ENCODE peak calls at places on chromosomes 6 and 20, in seven cellular contexts. U is A549, C is IMR-90, G is GM12878, I is HepG2, X is H1, L is K562. J is an unnamed sample.

GRCh38 chr6:157326979-157327378 is 3.7 kb upstream of the TMEM242 start:
- DNase-seq in U (no peak), C (peak), G (no peak), I (peak), X (no peak), L (no peak), J (no peak)

GRCh38 chr20:32626859-32627636 is 41.9 kb upstream of the NOL4L start:
- DNase-seq in U (no peak), C (no peak), G (no peak), I (no peak), X (no peak), L (no peak), J (no peak)

GRCh38 chr6:44676826-44677433 is 289.4 kb downstream of the CDC5L start:
- DNase-seq in U (no peak), C (no peak), G (no peak), I (no peak), X (no peak), L (no peak), J (no peak)

GRCh38 chr6:25142506-25142905 is 136.7 kb upstream of the CARMIL1 start:
- DNase-seq in U (no peak), C (no peak), G (no peak), I (no peak), X (no peak), L (no peak), J (no peak)

GRCh38 chr20:4443016-4443415 is 278.7 kb upstream of the PRND start:
- DNase-seq in U (no peak), C (no peak), G (no peak), I (no peak), X (no peak), L (no peak), J (no peak)

GRCh38 chr6:20238688-20239587 is 26.7 kb upstream of the MBOAT1 start:
- DNase-seq in U (no peak), C (no peak), G (no peak), I (no peak), X (no peak), L (no peak), J (no peak)

GRCh38 chr6:80437186-80437585 is 330.7 kb downstream of the BCKDHB start:
- DNase-seq in U (no peak), C (peak), G (no peak), I (no peak), X (no peak), L (no peak), J (no peak)

GRCh38 chr6:68343901-68344300 is 291.2 kb upstream of the ADGRB3 start:
- DNase-seq in U (peak), C (peak), G (no peak), I (peak), X (peak), L (peak), J (no peak)

GRCh38 chr6:27795697-27796494 is 116.3 kb downstream of the OR2B2 start:
- DNase-seq in U (peak), C (peak), G (peak), I (peak), X (peak), L (peak), J (peak)

GRCh38 chr6:68732423-68732822 is 97.3 kb downstream of the ADGRB3 start:
- DNase-seq in U (no peak), C (no peak), G (no peak), I (no peak), X (no peak), L (no peak), J (no peak)

GRCh38 chr20:50595988-50596693 is 86.0 kb downstream of the PTPN1 start:
- DNase-seq in U (no peak), C (peak), G (no peak), I (no peak), X (no peak), L (no peak), J (no peak)

GRCh38 chr6:41093729-41094128 is 21.0 kb downstream of the NFYA start:
- DNase-seq in U (no peak), C (peak), G (no peak), I (no peak), X (no peak), L (no peak), J (no peak)

GRCh38 chr20:20358801-20359200 is 9.1 kb upstream of the INSM1 start:
- DNase-seq in U (no peak), C (no peak), G (no peak), I (no peak), X (no peak), L (no peak), J (no peak)

GRCh38 chr6:33206864-33207568 is 1.3 kb upstream of the RING1 start:
- DNase-seq in U (no peak), C (peak), G (no peak), I (no peak), X (no peak), L (no peak), J (no peak)

GRCh38 chr6:112503210-112503609 is 156.1 kb downstream of the RFPL4B start:
- DNase-seq in U (no peak), C (no peak), G (no peak), I (no peak), X (no peak), L (no peak), J (no peak)

GRCh38 chr20:4904127-4904860 is 97.0 kb downstream of the SLC23A2 start:
- DNase-seq in U (no peak), C (no peak), G (no peak), I (no peak), X (no peak), L (no peak), J (no peak)

GRCh38 chr6:139173172-139173571 is 38.3 kb downstream of the HECA start:
- DNase-seq in U (no peak), C (peak), G (no peak), I (no peak), X (no peak), L (no peak), J (no peak)

GRCh38 chr6:154249499-154250298 is 106.9 kb downstream of the IPCEF1 start:
- DNase-seq in U (no peak), C (no peak), G (peak), I (no peak), X (no peak), L (no peak), J (no peak)

GRCh38 chr20:32231847-32232246 is 24.2 kb downstream of the POFUT1 start:
- DNase-seq in U (no peak), C (peak), G (no peak), I (no peak), X (no peak), L (no peak), J (no peak)

GRCh38 chr6:138349891-138350290 is 27.8 kb upstream of the SMIM28 start:
- DNase-seq in U (no peak), C (no peak), G (no peak), I (no peak), X (no peak), L (no peak), J (no peak)

GRCh38 chr6:155328074-155328538 is 13.8 kb upstream of the TFB1M start:
- DNase-seq in U (no peak), C (no peak), G (no peak), I (no peak), X (no peak), L (no peak), J (no peak)

GRCh38 chr20:50980851-50981713 is 22.5 kb downstream of the MOCS3 start:
- DNase-seq in U (peak), C (peak), G (peak), I (peak), X (peak), L (peak), J (peak)

GRCh38 chr6:16432075-16433032 is 194.0 kb downstream of the GMPR start:
- DNase-seq in U (no peak), C (peak), G (peak), I (no peak), X (no peak), L (no peak), J (no peak)

GRCh38 chr20:45366192-45366591 is 3.2 kb downstream of the SYS1 start:
- DNase-seq in U (no peak), C (no peak), G (no peak), I (no peak), X (no peak), L (no peak), J (no peak)

GRCh38 chr6:105273589-105273988 is 93.8 kb upstream of the POPDC3 start:
- DNase-seq in U (no peak), C (no peak), G (no peak), I (no peak), X (no peak), L (no peak), J (no peak)

GRCh38 chr6:152727507-152727906 is 23.1 kb upstream of the VIP start:
- DNase-seq in U (no peak), C (no peak), G (no peak), I (no peak), X (no peak), L (no peak), J (no peak)

GRCh38 chr6:167665698-167666380 is 160.9 kb upstream of the AFDN start:
- DNase-seq in U (no peak), C (no peak), G (no peak), I (no peak), X (no peak), L (no peak), J (no peak)

GRCh38 chr20:15916623-15917022 is 656.6 kb downstream of the KIF16B start:
- DNase-seq in U (no peak), C (no peak), G (no peak), I (no peak), X (no peak), L (no peak), J (no peak)

GRCh38 chr6:118506071-118506638 is 41.9 kb upstream of the PLN start:
- DNase-seq in U (no peak), C (peak), G (no peak), I (no peak), X (no peak), L (peak), J (no peak)

GRCh38 chr6:25263602-25264001 is 15.6 kb upstream of the CARMIL1 start:
- DNase-seq in U (no peak), C (peak), G (no peak), I (no peak), X (no peak), L (no peak), J (no peak)

GRCh38 chr20:38658879-38659612 is 57.4 kb downstream of the ARHGAP40 start:
- DNase-seq in U (peak), C (no peak), G (no peak), I (peak), X (peak), L (peak), J (peak)

GRCh38 chr20:64091762-64092161 is 7.6 kb upstream of the LKAAEAR1 start:
- DNase-seq in U (no peak), C (no peak), G (no peak), I (no peak), X (no peak), L (no peak), J (no peak)

GRCh38 chr6:143510991-143511891 is at the start of gene FUCA2:
- DNase-seq in U (peak), C (peak), G (peak), I (peak), X (peak), L (peak), J (peak)

GRCh38 chr20:33169176-33169794 is 1.3 kb downstream of the BPIFA2 start:
- DNase-seq in U (no peak), C (no peak), G (no peak), I (peak), X (peak), L (peak), J (no peak)

GRCh38 chr6:144160452-144160851 is 10.1 kb downstream of the STX11 start:
- DNase-seq in U (no peak), C (no peak), G (no peak), I (no peak), X (no peak), L (no peak), J (no peak)

GRCh38 chr20:20083796-20084195 is 31.5 kb downstream of the CFAP61 start:
- DNase-seq in U (peak), C (peak), G (peak), I (peak), X (no peak), L (peak), J (peak)

GRCh38 chr20:54706581-54706980 is 231.2 kb downstream of the DOK5 start:
- DNase-seq in U (no peak), C (no peak), G (no peak), I (no peak), X (no peak), L (no peak), J (no peak)

GRCh38 chr20:9838378-9839295 is at the start of gene PAK5:
- DNase-seq in U (peak), C (peak), G (no peak), I (peak), X (peak), L (no peak), J (peak)

GRCh38 chr6:26299286-26300042 is 65.5 kb upstream of the BTN3A2 start:
- DNase-seq in U (no peak), C (no peak), G (no peak), I (no peak), X (peak), L (peak), J (no peak)

DNA sequence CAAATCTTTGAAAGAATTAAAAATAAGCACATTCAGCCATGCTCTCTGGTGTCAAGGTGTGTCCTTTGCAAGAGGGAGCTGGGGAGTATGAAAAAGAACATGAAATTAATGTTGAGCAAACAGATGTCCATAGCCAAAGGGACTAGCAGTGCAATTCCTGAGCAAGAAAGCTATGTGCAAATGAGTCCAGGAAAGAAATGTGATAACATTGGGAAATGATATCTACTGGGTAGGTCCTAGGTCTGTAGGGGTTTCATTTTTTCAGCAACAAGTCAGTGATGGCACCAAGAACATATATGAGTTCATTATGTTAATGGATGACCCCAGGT is 169.9 kb upstream of the PHACTR1 start:
- DNase-seq in U (no peak), C (no peak), G (no peak), I (no peak), X (no peak), L (no peak), J (no peak)
- TF ChIP-seq CEBPB in U (no peak), C (no peak), G (no peak), I (no peak), X (no peak), L (no peak), J (no peak)

DNA sequence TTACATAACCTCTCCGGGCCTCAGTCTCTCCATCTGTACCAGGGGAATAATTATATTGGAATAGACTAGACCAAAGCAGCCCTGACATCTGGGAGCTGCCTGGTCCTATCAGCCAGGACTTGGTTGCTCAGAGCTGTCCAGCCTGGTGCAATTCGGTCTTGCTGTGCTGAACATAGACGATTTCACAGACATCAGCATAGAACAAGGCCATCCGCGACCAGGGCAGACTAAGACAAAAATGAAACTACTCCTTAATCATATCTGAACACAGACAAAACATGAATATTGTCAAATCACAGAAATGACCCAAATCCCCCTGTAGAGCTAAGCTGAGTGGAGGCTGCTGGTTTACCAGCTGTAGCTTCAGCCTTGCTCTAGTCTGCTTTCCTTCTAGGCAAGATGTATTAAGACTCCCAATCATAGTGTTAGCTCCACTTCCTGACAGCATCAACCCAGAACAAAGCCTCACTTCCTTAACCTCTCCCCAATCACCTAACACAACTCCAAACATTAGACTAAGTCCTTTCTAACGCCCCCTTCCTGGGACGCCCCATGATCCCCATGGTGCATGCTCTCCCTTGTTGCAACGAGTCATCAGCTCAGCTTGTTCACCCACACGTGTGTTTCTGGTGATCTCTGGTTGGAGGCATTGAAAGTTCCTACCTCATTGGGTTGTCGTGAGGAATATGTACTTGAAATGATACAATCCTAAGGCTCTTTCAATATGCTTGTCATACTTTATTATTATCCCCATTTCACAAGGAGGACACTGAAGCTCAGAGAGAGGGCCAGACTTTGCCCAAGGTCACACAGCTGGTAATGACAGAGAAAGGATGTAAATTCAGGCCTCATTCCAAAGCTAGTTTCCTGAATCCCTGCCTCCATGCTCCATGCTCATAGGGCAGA is 3.5 kb upstream of the MAPK13 start:
- DNase-seq in U (no peak), C (peak), G (no peak), I (peak), X (no peak), L (no peak), J (no peak)
- TF ChIP-seq CEBPB in U (no peak), C (no peak), G (no peak), I (no peak), X (no peak), L (no peak), J (no peak)

DNA sequence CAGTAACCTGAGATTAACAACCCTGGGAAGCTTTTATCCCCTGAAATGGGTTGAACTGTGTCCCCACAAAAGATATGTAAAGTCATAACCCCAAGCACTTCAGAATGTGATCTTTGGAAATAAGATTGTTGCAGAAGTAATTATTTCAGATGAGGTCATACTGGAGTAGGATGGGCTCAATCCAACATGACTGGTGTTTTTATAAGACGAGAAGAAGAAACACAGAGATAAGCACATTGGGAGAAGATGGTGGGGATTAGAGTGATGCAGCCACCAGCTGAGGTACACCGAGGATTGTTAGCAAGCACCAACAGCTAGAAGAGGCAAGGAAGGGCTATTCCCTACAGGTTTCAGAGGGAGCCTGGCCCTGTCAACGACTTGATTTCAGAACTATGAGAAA is 12.5 kb upstream of the RNF217 start:
- DNase-seq in U (no peak), C (no peak), G (no peak), I (no peak), X (no peak), L (peak), J (no peak)
- TF ChIP-seq CEBPB in U (no peak), C (no peak), G (no peak), I (no peak), X (no peak), L (no peak), J (no peak)

GRCh38 chr6:117352466-117353081 is 73.2 kb downstream of the ROS1 start:
- DNase-seq in U (peak), C (peak), G (no peak), I (peak), X (no peak), L (no peak), J (peak)
- TF ChIP-seq CEBPB in U (no peak), C (no peak), G (no peak), I (no peak), X (no peak), L (no peak), J (no peak)

DNA sequence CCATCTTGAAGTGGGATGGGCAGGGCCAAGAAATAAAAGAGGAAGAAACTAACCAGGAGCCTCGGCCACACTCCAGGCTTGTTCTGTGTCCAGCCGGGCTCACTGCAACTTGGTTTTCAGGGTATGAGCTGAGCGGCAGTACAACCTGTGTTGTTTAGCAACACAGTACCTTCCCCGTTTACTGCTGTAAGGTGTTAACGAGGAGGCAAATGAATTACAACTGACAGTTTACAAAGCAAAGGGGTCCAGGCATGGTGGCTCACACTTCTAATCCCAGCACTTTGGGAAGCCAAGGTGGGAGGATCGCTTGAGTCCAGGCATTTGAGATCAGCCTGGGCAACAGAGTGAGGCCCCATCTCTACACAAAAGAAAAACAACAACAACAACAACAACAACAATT is 481.3 kb upstream of the SULF2 start:
- DNase-seq in U (no peak), C (no peak), G (no peak), I (no peak), X (no peak), L (no peak), J (no peak)
- TF ChIP-seq CEBPB in U (no peak), C (no peak), G (no peak), I (no peak), X (no peak), L (no peak), J (no peak)

GRCh38 chr6:76052314-76052713 is 20.1 kb downstream of the IMPG1 start:
- DNase-seq in U (no peak), C (no peak), G (no peak), I (no peak), X (no peak), L (no peak), J (no peak)
- TF ChIP-seq CEBPB in U (no peak), C (no peak), G (no peak), I (no peak), X (no peak), L (no peak), J (no peak)

DNA sequence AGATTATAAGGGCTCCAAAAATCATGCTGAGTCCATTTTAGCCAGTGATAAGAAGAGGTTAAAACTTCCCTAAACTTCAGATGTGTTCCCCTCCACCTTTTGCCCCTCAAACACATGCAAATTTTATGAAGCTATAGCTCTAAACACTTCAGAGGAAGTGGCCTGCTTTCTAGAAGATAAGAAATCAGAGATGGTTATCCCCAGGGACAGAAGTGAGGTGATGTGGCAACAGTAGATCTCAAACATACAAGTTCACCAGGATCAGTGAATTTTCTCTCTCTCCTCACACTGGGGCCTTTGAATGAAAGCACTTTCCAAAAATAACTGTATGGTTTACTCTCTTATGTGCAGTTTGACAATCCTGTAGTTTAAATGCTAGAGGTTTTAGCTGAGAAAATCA is 332.0 kb downstream of the BTBD9 start:
- DNase-seq in U (no peak), C (no peak), G (peak), I (no peak), X (no peak), L (no peak), J (no peak)
- TF ChIP-seq CEBPB in U (no peak), C (peak), G (no peak), I (no peak), X (no peak), L (no peak), J (no peak)